ENCODE peak calls at places on chromosomes 4 and X, in six cellular contexts. E, G, Z, U, W and M are unnamed samples. For H3K36me3, the result is how much of the 10 kb centered on the place peaks cover.

GRCh38 chrX:118717703-118718391 is 9.6 kb upstream of the IL13RA1 start:
- DNase-seq in E (no peak), G (no peak), W (no peak), U (no peak), Z (no peak), M (no peak)

GRCh38 chrX:118975831-118976598 is 1.6 kb downstream of the LONRF3 start:
- DNase-seq in U (peak), E (peak), G (peak), Z (peak), W (peak), M (peak)

GRCh38 chr4:157057187-157057586 is 18.8 kb upstream of the GLRB start:
- DNase-seq in W (no peak), E (no peak), U (no peak), Z (no peak), G (no peak), M (no peak)

GRCh38 chr4:68724426-68724825 is 54.0 kb upstream of the UGT2B15 start:
- DNase-seq in G (no peak), Z (no peak), W (peak), U (no peak), E (no peak), M (peak)

GRCh38 chr4:156144961-156145360 is 191.3 kb upstream of the CTSO start:
- DNase-seq in G (no peak), E (no peak), U (no peak), W (no peak), Z (no peak), M (no peak)

GRCh38 chrX:46796574-46797191 is 37.8 kb upstream of the SLC9A7 start:
- DNase-seq in Z (peak), E (peak), U (peak), W (peak), G (peak), M (peak)

GRCh38 chrX:46698691-46699090 is 60.2 kb downstream of the SLC9A7 start:
- DNase-seq in G (no peak), W (no peak), E (no peak), Z (peak), U (no peak), M (no peak)

GRCh38 chrX:111207851-111208250 is 62.4 kb downstream of the CAPN6 start:
- DNase-seq in Z (no peak), G (no peak), U (no peak), W (no peak), E (no peak), M (no peak)

GRCh38 chr4:58138786-58139185 is 1028.6 kb upstream of the IGFBP7 start:
- DNase-seq in E (no peak), Z (no peak), W (no peak), G (no peak), U (no peak), M (no peak)

GRCh38 chr4:146632770-146633470 is 5.8 kb upstream of the POU4F2 start:
- DNase-seq in U (no peak), G (no peak), Z (no peak), E (no peak), W (no peak), M (no peak)

GRCh38 chr4:88087004-88087403 is 71.4 kb downstream of the ABCG2 start:
- DNase-seq in U (no peak), Z (no peak), W (no peak), E (no peak), G (no peak), M (no peak)

GRCh38 chrX:150848914-150849365 is 49.5 kb downstream of the CD99L2 start:
- DNase-seq in G (peak), U (no peak), E (no peak), Z (no peak), W (peak), M (peak)

GRCh38 chrX:19728083-19728648 is 159.2 kb downstream of the SH3KBP1 start:
- DNase-seq in W (no peak), Z (no peak), E (no peak), U (no peak), G (no peak), M (no peak)

GRCh38 chrX:74420194-74421035 is 878 bp upstream of the SLC16A2 start:
- DNase-seq in Z (peak), U (peak), G (peak), W (peak), E (peak), M (peak)

GRCh38 chrX:82757614-82758013 is 750.5 kb upstream of the POU3F4 start:
- DNase-seq in E (no peak), U (no peak), G (no peak), W (no peak), Z (peak), M (no peak)

GRCh38 chr4:3519468-3520264 is 12.6 kb downstream of the LRPAP1 start:
- DNase-seq in W (peak), G (peak), U (peak), Z (no peak), E (no peak), M (no peak)

GRCh38 chr4:22356996-22357596 is 158.8 kb downstream of the ADGRA3 start:
- DNase-seq in E (no peak), Z (peak), U (no peak), W (no peak), G (no peak), M (no peak)

GRCh38 chrX:150768580-150769190 is 75.5 kb downstream of the MTMR1 start:
- DNase-seq in Z (no peak), E (no peak), G (no peak), U (no peak), W (no peak), M (no peak)

GRCh38 chr4:1235381-1236102 is 13.4 kb downstream of the CTBP1 start:
- DNase-seq in W (no peak), U (peak), Z (no peak), E (no peak), G (peak), M (peak)
- H3K36me3 ChIP-seq in W (under half), U (under half), Z (half or more), E (under half), G (under half), M (under half)

DNA sequence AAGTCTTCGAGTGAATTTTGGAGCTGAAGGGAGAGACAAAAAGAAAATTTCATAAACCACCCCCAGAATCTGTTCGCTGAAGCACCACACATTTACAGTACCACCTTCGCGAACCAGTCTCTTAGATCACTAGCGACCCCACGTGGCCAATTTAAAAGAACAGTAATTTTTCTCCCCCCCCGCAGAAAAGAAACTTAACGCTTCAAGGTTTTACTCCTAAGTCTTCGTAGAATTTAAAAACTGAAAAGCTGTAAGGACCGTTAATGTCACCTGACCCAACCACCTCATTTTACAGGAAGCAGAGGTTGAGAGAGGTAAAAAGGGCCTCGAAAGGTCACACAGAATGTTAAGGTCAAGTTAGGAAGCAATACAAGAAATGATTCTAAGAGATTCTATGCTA is 187.5 kb downstream of the QDPR start:
- DNase-seq in U (peak), E (peak), G (no peak), W (peak), Z (peak), M (no peak)
- TF ChIP-seq CTCF in U (no peak), E (peak), G (peak), W (peak), Z (peak), M (peak)

GRCh38 chr4:1809754-1810502 is 16.8 kb downstream of the FGFR3 start:
- DNase-seq in Z (peak), E (peak), W (peak), G (peak), U (peak), M (peak)
- H3K27ac ChIP-seq in Z (no peak), E (no peak), W (no peak), G (no peak), U (no peak), M (no peak)

DNA sequence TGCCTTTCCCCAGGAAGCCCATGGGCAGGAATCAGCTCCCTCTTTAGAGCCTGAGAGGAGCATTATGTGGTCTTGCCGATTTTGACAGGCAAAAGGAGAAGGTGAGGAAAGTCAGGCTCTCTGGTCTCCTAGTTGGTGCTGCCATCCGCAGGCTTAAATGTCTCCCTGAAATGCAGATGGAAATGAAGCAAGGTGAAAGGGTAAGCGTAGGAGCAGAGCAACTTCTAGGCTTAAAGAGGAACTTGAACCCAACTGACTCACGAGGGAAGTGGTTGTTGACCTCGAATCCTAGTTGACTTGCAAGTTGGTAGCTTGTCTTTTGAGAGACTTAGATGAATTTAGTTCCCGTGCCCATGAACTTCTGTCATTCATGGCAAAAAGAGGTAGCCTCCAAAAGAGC is 205.9 kb downstream of the PTTG2 start:
- DNase-seq in U (no peak), E (no peak), Z (no peak), W (no peak), G (no peak), M (no peak)
- H3K36me3 ChIP-seq in U (under half), E (under half), Z (under half), W (under half), G (under half), M (under half)

GRCh38 chr4:60744767-60745166 is 455.4 kb upstream of the ADGRL3 start:
- DNase-seq in W (no peak), E (no peak), Z (peak), G (no peak), U (no peak), M (no peak)
- TF ChIP-seq CTCF in W (no peak), E (no peak), Z (peak), G (no peak), U (no peak), M (no peak)